ENCODE peak calls at places on chromosome 20, in seven cellular contexts. U is ureter; D is CD8-positive, alpha-beta T cell; Y is WTC11; G is A549; M is NAMALWA; V is NCI-H1417. C is an unnamed sample.

GRCh38 chr20:18276821-18277220 is 11.5 kb upstream of the ZNF133 start:
- DNase-seq in U (peak), D (peak), Y (peak), G (peak), M (peak), V (peak), C (peak)

GRCh38 chr20:45404438-45404837 is 3.7 kb upstream of the DBNDD2 start:
- DNase-seq in U (no peak), D (no peak), Y (no peak), G (no peak), M (no peak), V (peak), C (no peak)

GRCh38 chr20:63885264-63886053 is 9.5 kb upstream of the DNAJC5 start:
- DNase-seq in U (no peak), D (no peak), Y (no peak), G (no peak), M (no peak), V (no peak), C (no peak)

GRCh38 chr20:43662943-43663655 is 3.8 kb upstream of the MYBL2 start:
- DNase-seq in U (no peak), D (no peak), Y (no peak), G (peak), M (peak), V (no peak), C (no peak)

GRCh38 chr20:57280221-57280620 is 13.8 kb upstream of the BMP7 start:
- DNase-seq in U (no peak), D (no peak), Y (no peak), G (no peak), M (peak), V (no peak), C (no peak)

GRCh38 chr20:8837396-8837795 is 231.5 kb upstream of the PLCB4 start:
- DNase-seq in U (no peak), D (no peak), Y (no peak), G (peak), M (no peak), V (no peak), C (peak)

GRCh38 chr20:55417797-55418196 is 587.5 kb downstream of the CBLN4 start:
- DNase-seq in U (no peak), D (no peak), Y (no peak), G (no peak), M (no peak), V (no peak), C (no peak)

GRCh38 chr20:1341561-1342265 is 12.8 kb upstream of the SDCBP2 start:
- DNase-seq in U (no peak), D (no peak), Y (no peak), G (no peak), M (no peak), V (no peak), C (peak)

GRCh38 chr20:10169752-10170151 is 48.9 kb upstream of the SNAP25 start:
- DNase-seq in U (no peak), D (no peak), Y (no peak), G (no peak), M (no peak), V (no peak), C (no peak)